ENCODE peak calls at places on chromosomes 13 and 19, in eight cellular contexts. One of them, this sample, is unnamed.

GRCh38 chr19:33235269-33235995 is 9.8 kb upstream of the SLC7A10 start:
- DNase-seq in neuronal stem cell: peak; percentile 78
- DNase-seq in AG09309: peak; percentile 11
- DNase-seq in mucosa of gallbladder: peak; percentile 84
- DNase-seq in NCI-H774: peak; percentile 40
- DNase-seq in Caco-2: peak; percentile 92
- DNase-seq in T follicular helper cell: peak; percentile 64
- DNase-seq in IMR-90: peak; percentile 55
- DNase-seq in this sample: peak; percentile 83

GRCh38 chr19:29467824-29468401 is 57.9 kb upstream of the VSTM2B start:
- DNase-seq in mucosa of gallbladder: peak; percentile 4
- DNase-seq in T follicular helper cell: no peak
- DNase-seq in NCI-H774: no peak
- DNase-seq in Caco-2: peak; percentile 49
- DNase-seq in neuronal stem cell: peak; percentile 9
- DNase-seq in AG09309: peak; percentile 2
- DNase-seq in IMR-90: peak; percentile 21
- DNase-seq in this sample: peak; percentile 12

GRCh38 chr13:75635101-75635620 is 969 bp upstream of the LMO7 start:
- DNase-seq in NCI-H774: no peak
- DNase-seq in mucosa of gallbladder: no peak
- DNase-seq in AG09309: no peak
- DNase-seq in IMR-90: no peak
- DNase-seq in neuronal stem cell: no peak
- DNase-seq in Caco-2: no peak
- DNase-seq in T follicular helper cell: no peak
- DNase-seq in this sample: no peak

GRCh38 chr13:33213024-33213795 is 72.3 kb downstream of the STARD13 start:
- DNase-seq in IMR-90: no peak
- DNase-seq in T follicular helper cell: no peak
- DNase-seq in neuronal stem cell: no peak
- DNase-seq in Caco-2: no peak
- DNase-seq in AG09309: no peak
- DNase-seq in mucosa of gallbladder: no peak
- DNase-seq in NCI-H774: no peak
- DNase-seq in this sample: no peak

GRCh38 chr19:4689403-4689802 is 19.3 kb upstream of the MYDGF start:
- DNase-seq in T follicular helper cell: no peak
- DNase-seq in AG09309: no peak
- DNase-seq in neuronal stem cell: no peak
- DNase-seq in IMR-90: no peak
- DNase-seq in mucosa of gallbladder: no peak
- DNase-seq in NCI-H774: no peak
- DNase-seq in Caco-2: no peak
- DNase-seq in this sample: no peak

GRCh38 chr19:5138606-5139594 is 170.0 kb downstream of the KDM4B start:
- DNase-seq in neuronal stem cell: no peak
- DNase-seq in NCI-H774: no peak
- DNase-seq in Caco-2: no peak
- DNase-seq in IMR-90: peak; percentile 47
- DNase-seq in mucosa of gallbladder: peak; percentile 69
- DNase-seq in AG09309: peak; percentile 38
- DNase-seq in T follicular helper cell: peak; percentile 30
- DNase-seq in this sample: no peak

GRCh38 chr13:38758278-38758677 is 71.4 kb downstream of the FREM2 start:
- DNase-seq in IMR-90: no peak
- DNase-seq in T follicular helper cell: no peak
- DNase-seq in AG09309: no peak
- DNase-seq in mucosa of gallbladder: no peak
- DNase-seq in Caco-2: no peak
- DNase-seq in NCI-H774: no peak
- DNase-seq in neuronal stem cell: no peak
- DNase-seq in this sample: no peak

GRCh38 chr13:26561636-26562537 is 4.4 kb downstream of the WASF3 start:
- DNase-seq in mucosa of gallbladder: no peak
- DNase-seq in neuronal stem cell: peak; percentile 41
- DNase-seq in NCI-H774: no peak
- DNase-seq in AG09309: peak; percentile 55
- DNase-seq in Caco-2: no peak
- DNase-seq in IMR-90: peak; percentile 84
- DNase-seq in T follicular helper cell: no peak
- DNase-seq in this sample: no peak

GRCh38 chr13:30148171-30148754 is 159.1 kb downstream of the KATNAL1 start:
- DNase-seq in Caco-2: no peak
- DNase-seq in neuronal stem cell: no peak
- DNase-seq in NCI-H774: no peak
- DNase-seq in T follicular helper cell: peak; percentile 28
- DNase-seq in IMR-90: no peak
- DNase-seq in AG09309: no peak
- DNase-seq in mucosa of gallbladder: no peak
- DNase-seq in this sample: no peak

GRCh38 chr19:18058208-18059009 is 28.3 kb downstream of the IL12RB1 start:
- DNase-seq in mucosa of gallbladder: peak; percentile 83
- DNase-seq in Caco-2: peak; percentile 83
- DNase-seq in T follicular helper cell: peak; percentile 72
- DNase-seq in AG09309: peak; percentile 17
- DNase-seq in neuronal stem cell: peak; percentile 78
- DNase-seq in NCI-H774: peak; percentile 70
- DNase-seq in IMR-90: peak; percentile 65
- DNase-seq in this sample: peak; percentile 67

GRCh38 chr13:112687836-112688559 is 1.8 kb upstream of the ATP11A start:
- DNase-seq in NCI-H774: no peak
- DNase-seq in mucosa of gallbladder: no peak
- DNase-seq in T follicular helper cell: no peak
- DNase-seq in Caco-2: no peak
- DNase-seq in neuronal stem cell: no peak
- DNase-seq in IMR-90: no peak
- DNase-seq in AG09309: no peak
- DNase-seq in this sample: no peak

GRCh38 chr19:34171539-34171876 is 796 bp upstream of the LSM14A start:
- DNase-seq in NCI-H774: no peak
- DNase-seq in AG09309: no peak
- DNase-seq in IMR-90: peak; percentile 93
- DNase-seq in mucosa of gallbladder: no peak
- DNase-seq in neuronal stem cell: no peak
- DNase-seq in Caco-2: no peak
- DNase-seq in T follicular helper cell: no peak
- DNase-seq in this sample: no peak

GRCh38 chr19:30791116-30791515 is 418.9 kb downstream of the ZNF536 start:
- DNase-seq in neuronal stem cell: no peak
- DNase-seq in NCI-H774: no peak
- DNase-seq in IMR-90: no peak
- DNase-seq in mucosa of gallbladder: peak; percentile 9
- DNase-seq in AG09309: no peak
- DNase-seq in T follicular helper cell: no peak
- DNase-seq in Caco-2: no peak
- DNase-seq in this sample: no peak